ENCODE peak calls at places on chromosomes 5 and 9, in four cellular contexts. D is lower lobe of right lung, U is kidney, V is body of pancreas. G is an unnamed sample.

GRCh38 chr5:132591140-132591539 is 34.4 kb downstream of the RAD50 start:
- DNase-seq in V (no peak), U (no peak), D (no peak), G (no peak)

GRCh38 chr5:107801061-107801460 is 130.3 kb upstream of the EFNA5 start:
- DNase-seq in V (no peak), D (no peak), U (no peak), G (no peak)

GRCh38 chr9:78103971-78104433 is 72.4 kb upstream of the GNAQ start:
- DNase-seq in U (no peak), D (no peak), V (no peak), G (no peak)

GRCh38 chr5:83038924-83039323 is 38.3 kb downstream of the TMEM167A start:
- DNase-seq in V (no peak), U (no peak), D (no peak), G (no peak)

GRCh38 chr5:68749076-68749475 is 344.7 kb upstream of the SLC30A5 start:
- DNase-seq in D (no peak), U (no peak), V (no peak), G (peak)

GRCh38 chr9:98807070-98807810 is at the start of gene GALNT12:
- DNase-seq in V (peak), U (peak), D (no peak), G (no peak)

GRCh38 chr5:130295235-130295634 is 391.0 kb downstream of the CHSY3 start:
- DNase-seq in U (no peak), V (no peak), D (no peak), G (no peak)

GRCh38 chr5:113213551-113213971 is 221.2 kb downstream of the TSSK1B start:
- DNase-seq in D (no peak), V (no peak), U (no peak), G (peak)

GRCh38 chr9:132857031-132857430 is 21.1 kb downstream of the AK8 start:
- DNase-seq in D (no peak), V (peak), U (no peak), G (no peak)

GRCh38 chr5:143986567-143987242 is 174.7 kb downstream of the HMHB1 start:
- DNase-seq in U (no peak), D (no peak), V (no peak), G (no peak)

GRCh38 chr9:128340691-128341434 is 536 bp downstream of the SLC27A4 start:
- DNase-seq in U (peak), D (no peak), V (no peak), G (no peak)

GRCh38 chr9:113978954-113979712 is 99.0 kb downstream of the AMBP start:
- DNase-seq in D (no peak), U (no peak), V (no peak), G (no peak)

GRCh38 chr5:10528056-10528816 is 35.6 kb upstream of the ANKRD33B start:
- DNase-seq in V (no peak), D (no peak), U (no peak), G (no peak)

GRCh38 chr9:90915693-90916092 is 114.1 kb downstream of the SYK start:
- DNase-seq in U (no peak), D (no peak), V (no peak), G (no peak)

GRCh38 chr9:137350696-137351584 is 48.9 kb upstream of the NRARP start:
- DNase-seq in U (no peak), V (no peak), D (no peak), G (no peak)

GRCh38 chr9:89218040-89218928 is 39.7 kb upstream of the SHC3 start:
- DNase-seq in D (no peak), V (no peak), U (no peak), G (no peak)

GRCh38 chr5:172548981-172549707 is 91.9 kb upstream of the NEURL1B start:
- DNase-seq in V (no peak), D (no peak), U (no peak), G (no peak)
- H3K27ac ChIP-seq in V (no peak), D (no peak), U (no peak), G (peak)

GRCh38 chr5:171630047-171630669 is 155.5 kb upstream of the SMIM23 start:
- DNase-seq in D (peak), V (no peak), U (peak), G (no peak)
- H3K4me3 ChIP-seq in D (peak), V (no peak), U (no peak), G (no peak)

DNA sequence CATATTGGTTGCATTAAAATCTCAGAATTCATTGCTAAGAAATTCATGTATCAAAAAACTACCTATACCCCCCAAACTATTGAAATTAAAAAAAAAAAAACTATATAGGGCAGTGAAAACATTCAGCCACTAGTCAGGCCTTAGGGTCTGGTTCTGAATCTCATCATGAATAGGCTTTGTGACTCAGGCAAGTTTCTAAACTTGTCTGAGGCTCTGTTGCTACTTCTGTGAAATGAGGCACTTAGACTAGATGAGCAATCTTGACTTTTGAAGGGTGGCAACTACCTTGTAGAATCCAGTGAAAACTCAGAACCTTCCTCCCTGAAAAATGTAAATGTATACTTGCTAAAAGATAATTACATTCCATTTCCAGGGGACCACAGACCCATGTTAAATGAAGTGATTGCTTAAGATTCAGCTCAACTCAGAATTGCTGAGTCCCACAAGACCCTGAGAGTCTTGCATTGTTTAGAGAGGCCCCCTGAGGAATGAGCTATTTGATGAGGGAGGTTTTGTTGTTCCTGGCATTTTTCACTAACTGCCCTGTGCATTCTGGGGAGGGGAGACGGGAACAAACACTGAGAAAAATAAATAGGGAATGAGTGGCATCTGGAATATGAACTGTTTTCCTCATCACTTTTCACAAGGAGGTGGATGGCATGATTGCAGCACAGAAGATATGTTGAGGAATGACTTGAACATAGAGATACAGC is 29.5 kb downstream of the RAI14 start:
- DNase-seq in U (no peak), V (no peak), D (no peak), G (no peak)
- H3K27ac ChIP-seq in U (peak), V (peak), D (peak), G (no peak)

DNA sequence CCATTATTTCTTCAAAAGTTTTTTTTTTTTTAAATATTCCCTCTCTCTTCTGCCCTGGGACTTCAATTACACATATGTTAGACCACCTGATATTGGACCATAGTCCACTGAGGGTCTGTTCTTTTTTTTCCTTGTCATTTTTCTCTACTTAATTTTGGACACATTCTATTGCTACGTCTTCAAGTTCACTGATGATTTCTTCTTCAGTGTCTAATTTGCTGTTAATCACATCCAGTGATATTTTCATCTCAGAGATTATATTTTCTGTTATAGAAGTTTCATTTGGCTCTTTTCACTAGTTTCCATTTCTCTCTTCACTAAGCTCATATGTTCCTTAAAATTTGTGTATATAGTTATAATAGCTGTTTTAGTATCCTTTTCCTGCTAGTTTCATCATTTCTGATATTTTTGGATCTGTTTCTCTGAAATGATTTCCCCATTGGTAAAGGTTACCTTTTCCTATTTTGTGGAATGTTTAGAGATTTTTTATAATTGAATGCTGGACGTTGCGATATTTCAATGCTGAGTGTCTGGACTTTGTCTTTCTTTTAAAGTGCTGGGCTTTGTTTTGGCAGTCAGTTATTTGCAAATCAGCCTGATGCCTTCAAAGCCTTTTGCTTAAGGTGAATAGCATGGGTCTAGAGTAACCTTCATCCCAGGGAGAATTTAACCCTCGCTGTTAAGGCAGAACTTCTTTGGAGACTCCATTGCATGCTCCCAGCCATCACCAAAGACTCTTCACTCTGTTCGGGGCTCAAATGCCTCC is 111.8 kb downstream of the TTLL11 start:
- DNase-seq in D (no peak), U (no peak), V (no peak), G (no peak)
- H3K4me3 ChIP-seq in D (no peak), U (no peak), V (no peak), G (no peak)

DNA sequence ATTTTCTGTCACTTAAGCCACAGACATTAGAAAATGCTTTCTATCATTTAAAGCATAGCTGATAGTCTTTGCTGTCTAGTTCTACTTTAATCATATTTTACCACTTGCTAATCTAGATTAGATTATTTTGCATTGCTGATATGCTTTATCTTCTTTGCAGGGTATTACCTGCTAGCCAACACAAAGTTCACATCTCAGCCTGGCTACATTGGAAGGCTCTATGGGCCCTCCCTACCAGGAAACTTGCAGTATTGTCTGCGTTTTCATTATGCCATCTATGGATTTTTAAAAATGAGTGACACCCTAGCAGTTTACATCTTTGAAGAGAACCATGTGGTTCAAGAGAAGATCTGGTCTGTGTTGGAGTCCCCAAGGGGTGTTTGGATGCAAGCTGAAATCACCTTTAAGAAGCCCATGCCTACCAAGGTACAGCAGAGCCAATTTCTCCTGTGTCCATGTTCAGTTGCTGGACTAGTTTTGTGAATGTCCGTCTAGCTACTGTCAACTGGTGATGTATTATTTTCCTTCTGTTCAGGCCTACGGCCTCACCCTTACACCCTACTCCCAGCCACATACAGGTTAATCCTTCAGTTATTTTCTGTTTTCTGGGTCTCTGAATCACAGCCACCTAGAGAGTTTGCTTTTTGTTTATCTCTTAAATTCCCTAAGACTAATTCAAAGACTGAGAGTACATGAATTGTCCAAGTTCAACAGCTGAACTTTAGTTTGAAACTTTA is 99.9 kb downstream of the MAMDC2 start:
- DNase-seq in U (no peak), D (no peak), V (no peak), G (no peak)
- H3K27ac ChIP-seq in U (no peak), D (no peak), V (no peak), G (peak)

DNA sequence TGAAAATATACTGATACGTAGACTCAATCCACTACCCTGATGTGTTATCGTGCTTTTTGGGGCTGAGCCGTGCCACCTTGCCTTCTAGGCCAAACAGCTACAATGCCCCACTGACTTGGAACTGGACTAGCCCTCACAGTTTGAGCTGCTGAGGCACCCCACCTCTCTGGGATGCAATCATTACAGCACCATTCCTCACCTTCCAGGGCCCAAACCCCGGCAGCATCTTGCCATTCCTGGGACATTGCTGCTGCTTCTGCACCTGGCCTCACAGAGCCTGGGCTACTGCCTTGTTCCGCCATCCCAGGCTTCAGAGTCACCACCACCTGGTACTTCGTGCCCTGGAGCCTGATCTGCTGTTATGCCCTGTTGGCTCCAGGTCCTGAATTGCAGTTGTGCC is 89.5 kb upstream of the SNCAIP start:
- DNase-seq in D (no peak), U (no peak), V (no peak), G (no peak)
- H3K4me3 ChIP-seq in D (no peak), U (no peak), V (no peak), G (no peak)

GRCh38 chr9:18442629-18443491 is 31.1 kb upstream of the ADAMTSL1 start:
- DNase-seq in V (peak), U (peak), D (peak), G (no peak)

GRCh38 chr9:18438951-18439350 is 35.0 kb upstream of the ADAMTSL1 start:
- DNase-seq in U (no peak), D (no peak), V (no peak), G (no peak)

GRCh38 chr9:18437315-18438200 is 36.4 kb upstream of the ADAMTSL1 start:
- DNase-seq in D (no peak), U (peak), V (peak), G (no peak)

GRCh38 chr9:18441245-18441644 is 32.7 kb upstream of the ADAMTSL1 start:
- DNase-seq in D (no peak), V (no peak), U (no peak), G (no peak)

DNA sequence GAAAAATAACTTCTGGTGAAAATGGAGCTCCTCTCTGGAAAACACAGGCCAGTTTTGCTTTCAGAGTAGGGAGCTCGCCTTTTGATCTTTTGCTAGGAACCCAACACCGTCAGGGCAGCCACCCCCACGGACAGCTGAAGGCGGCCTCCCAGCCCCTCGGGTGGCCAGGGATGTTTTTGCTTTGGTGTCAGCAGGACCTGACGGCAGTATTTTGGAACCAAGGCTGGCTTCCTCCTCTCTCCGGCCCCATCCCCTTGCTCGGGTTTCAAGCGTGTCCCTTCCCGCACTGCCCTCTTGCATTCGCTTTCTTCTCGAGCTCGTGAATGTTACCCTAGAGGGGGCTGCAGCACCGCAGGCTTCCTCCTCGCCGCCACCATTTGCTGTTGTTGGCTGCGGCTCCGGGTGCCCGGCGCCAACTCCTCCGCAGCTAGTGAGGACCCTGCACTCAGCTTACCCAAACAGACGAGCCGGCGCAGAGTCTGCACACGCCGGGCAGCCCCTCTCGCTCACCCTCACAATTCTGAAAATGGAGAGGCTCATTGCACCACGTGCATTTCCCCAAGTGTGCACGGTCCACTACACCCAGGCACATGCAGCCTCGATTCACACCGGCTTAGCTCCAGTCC is 35.5 kb upstream of the ADAMTSL1 start:
- DNase-seq in V (peak), D (peak), U (peak), G (no peak)
- H3K27ac ChIP-seq in V (no peak), D (no peak), U (no peak), G (peak)

G was measured in esophagus muscularis mucosa.